ENCODE peak calls at places on chromosomes 2 and 18, in seven cellular contexts. One of them, this sample, is unnamed.

GRCh38 chr2:207073791-207074678 is 91.7 kb downstream of the KLF7 start:
- DNase-seq in AG09309: no peak
- DNase-seq in Calu3: no peak
- DNase-seq in IMR-90: peak; percentile 12
- DNase-seq in chondrocyte: no peak
- DNase-seq in nephron progenitor cell: no peak
- DNase-seq in astrocyte of the cerebellum: no peak
- DNase-seq in this sample: no peak

GRCh38 chr2:149787206-149787605 is 199.6 kb upstream of the MMADHC start:
- DNase-seq in astrocyte of the cerebellum: no peak
- DNase-seq in AG09309: no peak
- DNase-seq in IMR-90: no peak
- DNase-seq in Calu3: no peak
- DNase-seq in nephron progenitor cell: no peak
- DNase-seq in chondrocyte: no peak
- DNase-seq in this sample: no peak

GRCh38 chr2:47056875-47057731 is 98.0 kb downstream of the STPG4 start:
- DNase-seq in Calu3: no peak
- DNase-seq in AG09309: no peak
- DNase-seq in nephron progenitor cell: no peak
- DNase-seq in IMR-90: no peak
- DNase-seq in astrocyte of the cerebellum: no peak
- DNase-seq in chondrocyte: no peak
- DNase-seq in this sample: no peak

GRCh38 chr2:16154501-16155280 is 214.3 kb downstream of the MYCN start:
- DNase-seq in IMR-90: no peak
- DNase-seq in AG09309: no peak
- DNase-seq in nephron progenitor cell: no peak
- DNase-seq in Calu3: no peak
- DNase-seq in chondrocyte: no peak
- DNase-seq in astrocyte of the cerebellum: no peak
- DNase-seq in this sample: no peak

GRCh38 chr2:106704798-106705197 is 181.2 kb downstream of the ST6GAL2 start:
- DNase-seq in nephron progenitor cell: no peak
- DNase-seq in astrocyte of the cerebellum: no peak
- DNase-seq in IMR-90: no peak
- DNase-seq in Calu3: no peak
- DNase-seq in AG09309: no peak
- DNase-seq in chondrocyte: no peak
- DNase-seq in this sample: no peak

GRCh38 chr2:233801357-233802131 is 23.4 kb downstream of the MROH2A start:
- DNase-seq in chondrocyte: no peak
- DNase-seq in AG09309: no peak
- DNase-seq in Calu3: peak; percentile 45
- DNase-seq in IMR-90: peak; percentile 55
- DNase-seq in astrocyte of the cerebellum: no peak
- DNase-seq in nephron progenitor cell: no peak
- DNase-seq in this sample: no peak

GRCh38 chr2:44324971-44325426 is 36.3 kb downstream of the PREPL start:
- DNase-seq in IMR-90: peak; percentile 75
- DNase-seq in Calu3: no peak
- DNase-seq in chondrocyte: no peak
- DNase-seq in nephron progenitor cell: no peak
- DNase-seq in AG09309: peak; percentile 11
- DNase-seq in astrocyte of the cerebellum: peak; percentile 48
- DNase-seq in this sample: no peak

GRCh38 chr18:41532344-41533086 is 422.5 kb upstream of the PIK3C3 start:
- DNase-seq in Calu3: no peak
- DNase-seq in chondrocyte: no peak
- DNase-seq in AG09309: no peak
- DNase-seq in IMR-90: peak; percentile 1
- DNase-seq in nephron progenitor cell: no peak
- DNase-seq in astrocyte of the cerebellum: no peak
- DNase-seq in this sample: no peak

GRCh38 chr18:78737006-78737915 is 242.4 kb upstream of the SALL3 start:
- DNase-seq in Calu3: no peak
- DNase-seq in astrocyte of the cerebellum: no peak
- DNase-seq in chondrocyte: no peak
- DNase-seq in IMR-90: no peak
- DNase-seq in AG09309: no peak
- DNase-seq in nephron progenitor cell: no peak
- DNase-seq in this sample: no peak

GRCh38 chr2:224311226-224311625 is 90.7 kb downstream of the FAM124B start:
- DNase-seq in Calu3: no peak
- DNase-seq in astrocyte of the cerebellum: no peak
- DNase-seq in chondrocyte: no peak
- DNase-seq in AG09309: no peak
- DNase-seq in nephron progenitor cell: no peak
- DNase-seq in IMR-90: no peak
- DNase-seq in this sample: no peak

GRCh38 chr18:12304351-12305210 is 3.5 kb upstream of the TUBB6 start:
- DNase-seq in astrocyte of the cerebellum: no peak
- DNase-seq in AG09309: no peak
- DNase-seq in IMR-90: peak; percentile 82
- DNase-seq in nephron progenitor cell: no peak
- DNase-seq in Calu3: no peak
- DNase-seq in chondrocyte: no peak
- DNase-seq in this sample: no peak

GRCh38 chr18:49022311-49023280 is 71.8 kb upstream of the SMAD7 start:
- DNase-seq in nephron progenitor cell: no peak
- DNase-seq in astrocyte of the cerebellum: no peak
- DNase-seq in chondrocyte: peak; percentile 65
- DNase-seq in Calu3: no peak
- DNase-seq in AG09309: no peak
- DNase-seq in IMR-90: no peak
- DNase-seq in this sample: no peak

GRCh38 chr2:138787053-138787666 is 7.0 kb upstream of the NXPH2 start:
- DNase-seq in IMR-90: peak; percentile 37
- DNase-seq in Calu3: peak; percentile 34
- DNase-seq in chondrocyte: no peak
- DNase-seq in AG09309: peak; percentile 5
- DNase-seq in astrocyte of the cerebellum: peak; percentile 39
- DNase-seq in nephron progenitor cell: peak; percentile 11
- DNase-seq in this sample: peak; percentile 34

GRCh38 chr2:28378679-28379392 is 13.8 kb upstream of the FOSL2 start:
- DNase-seq in IMR-90: no peak
- DNase-seq in nephron progenitor cell: no peak
- DNase-seq in astrocyte of the cerebellum: no peak
- DNase-seq in chondrocyte: no peak
- DNase-seq in Calu3: no peak
- DNase-seq in AG09309: no peak
- DNase-seq in this sample: no peak

GRCh38 chr18:8835556-8835955 is 130.2 kb downstream of the MTCL1 start:
- DNase-seq in IMR-90: peak; percentile 41
- DNase-seq in AG09309: peak; percentile 69
- DNase-seq in astrocyte of the cerebellum: no peak
- DNase-seq in Calu3: no peak
- DNase-seq in chondrocyte: no peak
- DNase-seq in nephron progenitor cell: no peak
- DNase-seq in this sample: no peak

GRCh38 chr2:188701836-188702235 is 272.3 kb upstream of the COL3A1 start:
- DNase-seq in Calu3: no peak
- DNase-seq in AG09309: no peak
- DNase-seq in astrocyte of the cerebellum: no peak
- DNase-seq in chondrocyte: no peak
- DNase-seq in nephron progenitor cell: no peak
- DNase-seq in IMR-90: peak; percentile 85
- DNase-seq in this sample: no peak

GRCh38 chr2:2517399-2517798 is 186.3 kb upstream of the MYT1L start:
- DNase-seq in astrocyte of the cerebellum: no peak
- DNase-seq in AG09309: no peak
- DNase-seq in IMR-90: no peak
- DNase-seq in Calu3: no peak
- DNase-seq in nephron progenitor cell: no peak
- DNase-seq in chondrocyte: no peak
- DNase-seq in this sample: no peak

GRCh38 chr2:157830696-157831570 is 45.2 kb downstream of the ACVR1 start:
- DNase-seq in chondrocyte: no peak
- DNase-seq in Calu3: peak; percentile 45
- DNase-seq in AG09309: peak; percentile 73
- DNase-seq in IMR-90: peak; percentile 97
- DNase-seq in astrocyte of the cerebellum: peak; percentile 90
- DNase-seq in nephron progenitor cell: no peak
- DNase-seq in this sample: no peak

GRCh38 chr2:106624787-106625369 is 137.7 kb downstream of the CD8B2 start:
- DNase-seq in IMR-90: no peak
- DNase-seq in nephron progenitor cell: no peak
- DNase-seq in chondrocyte: no peak
- DNase-seq in astrocyte of the cerebellum: no peak
- DNase-seq in Calu3: no peak
- DNase-seq in AG09309: no peak
- DNase-seq in this sample: no peak

GRCh38 chr2:22893773-22894517 is 491.0 kb upstream of the KLHL29 start:
- DNase-seq in IMR-90: no peak
- DNase-seq in Calu3: no peak
- DNase-seq in AG09309: no peak
- DNase-seq in nephron progenitor cell: no peak
- DNase-seq in astrocyte of the cerebellum: no peak
- DNase-seq in chondrocyte: no peak
- DNase-seq in this sample: no peak

GRCh38 chr2:70526126-70526525 is 27.5 kb downstream of the TGFA start:
- DNase-seq in nephron progenitor cell: no peak
- DNase-seq in Calu3: no peak
- DNase-seq in IMR-90: no peak
- DNase-seq in astrocyte of the cerebellum: no peak
- DNase-seq in chondrocyte: no peak
- DNase-seq in AG09309: no peak
- DNase-seq in this sample: no peak

GRCh38 chr18:46035701-46036680 is 36.1 kb downstream of the PSTPIP2 start:
- DNase-seq in chondrocyte: no peak
- DNase-seq in Calu3: no peak
- DNase-seq in IMR-90: peak; percentile 72
- DNase-seq in AG09309: no peak
- DNase-seq in astrocyte of the cerebellum: peak; percentile 79
- DNase-seq in nephron progenitor cell: no peak
- DNase-seq in this sample: no peak

GRCh38 chr18:70228546-70228945 is 23.1 kb upstream of the RTTN start:
- DNase-seq in IMR-90: no peak
- DNase-seq in nephron progenitor cell: no peak
- DNase-seq in AG09309: no peak
- DNase-seq in chondrocyte: no peak
- DNase-seq in Calu3: no peak
- DNase-seq in astrocyte of the cerebellum: no peak
- DNase-seq in this sample: no peak

GRCh38 chr2:168731550-168732128 is 70.8 kb upstream of the NOSTRIN start:
- DNase-seq in IMR-90: no peak
- DNase-seq in AG09309: no peak
- DNase-seq in Calu3: no peak
- DNase-seq in astrocyte of the cerebellum: no peak
- DNase-seq in chondrocyte: no peak
- DNase-seq in nephron progenitor cell: no peak
- DNase-seq in this sample: no peak

GRCh38 chr2:31151501-31151900 is 13.3 kb upstream of the GALNT14 start:
- DNase-seq in nephron progenitor cell: no peak
- DNase-seq in Calu3: no peak
- DNase-seq in chondrocyte: no peak
- DNase-seq in IMR-90: no peak
- DNase-seq in astrocyte of the cerebellum: no peak
- DNase-seq in AG09309: no peak
- DNase-seq in this sample: no peak

GRCh38 chr18:3499498-3499897 is 49.5 kb downstream of the TGIF1 start:
- DNase-seq in astrocyte of the cerebellum: no peak
- DNase-seq in Calu3: no peak
- DNase-seq in nephron progenitor cell: peak; percentile 18
- DNase-seq in chondrocyte: no peak
- DNase-seq in IMR-90: no peak
- DNase-seq in AG09309: no peak
- DNase-seq in this sample: no peak

DNA sequence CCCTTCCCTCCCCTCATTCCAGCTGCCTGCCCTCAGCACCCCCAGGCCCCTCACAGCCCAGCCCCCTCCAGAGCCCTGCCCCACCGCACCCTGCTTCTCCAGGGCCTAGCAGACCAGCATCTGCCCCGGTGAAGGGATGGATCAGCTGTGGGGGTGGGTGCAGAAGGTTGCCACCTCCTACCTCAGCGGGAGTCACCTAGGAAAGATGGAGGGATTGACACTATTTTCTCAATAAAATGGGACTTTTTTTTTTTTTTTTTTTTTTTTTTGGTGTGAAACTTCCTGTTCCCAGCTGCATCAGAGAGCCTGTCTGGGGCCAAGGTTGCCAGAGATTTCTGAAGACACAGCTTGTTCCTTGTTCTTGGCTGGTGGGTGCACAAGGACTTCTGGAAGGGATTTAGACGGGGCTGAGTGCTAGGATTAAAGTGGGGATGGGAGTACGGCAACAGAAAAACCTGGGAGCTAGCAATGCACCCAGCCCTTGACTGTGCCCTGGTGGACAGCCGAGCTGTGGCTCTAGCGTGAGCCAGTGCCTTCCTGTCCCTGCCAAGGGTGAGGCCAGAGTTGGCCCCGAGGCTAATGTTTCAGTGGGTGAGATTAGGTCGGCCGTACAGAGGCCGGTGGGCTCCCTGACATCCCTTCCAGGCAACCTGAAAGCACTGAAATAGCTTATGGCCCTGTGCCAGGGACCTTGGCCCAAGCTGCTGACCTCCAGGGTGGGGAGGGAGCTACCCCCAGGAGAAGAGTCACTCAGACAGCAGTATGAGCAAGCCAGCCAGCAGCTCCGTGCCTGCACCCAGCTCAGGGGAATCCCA is 4.5 kb downstream of the B3GNT7 start:
- DNase-seq in IMR-90: no peak
- DNase-seq in astrocyte of the cerebellum: no peak
- DNase-seq in nephron progenitor cell: no peak
- DNase-seq in AG09309: no peak
- DNase-seq in Calu3: peak; percentile 41
- DNase-seq in chondrocyte: no peak
- DNase-seq in this sample: no peak
- TF ChIP-seq CTCF in IMR-90: no peak
- TF ChIP-seq CTCF in astrocyte of the cerebellum: no peak
- TF ChIP-seq CTCF in nephron progenitor cell: no peak
- TF ChIP-seq CTCF in AG09309: no peak
- TF ChIP-seq CTCF in Calu3: no peak
- TF ChIP-seq CTCF in chondrocyte: no peak
- TF ChIP-seq CTCF in this sample: no peak

GRCh38 chr2:128714861-128715312 is 396.2 kb upstream of the HS6ST1 start:
- DNase-seq in chondrocyte: no peak
- DNase-seq in AG09309: no peak
- DNase-seq in Calu3: no peak
- DNase-seq in nephron progenitor cell: no peak
- DNase-seq in astrocyte of the cerebellum: no peak
- DNase-seq in IMR-90: no peak
- DNase-seq in this sample: no peak
- TF ChIP-seq CTCF in chondrocyte: peak; percentile 18
- TF ChIP-seq CTCF in AG09309: no peak
- TF ChIP-seq CTCF in Calu3: no peak
- TF ChIP-seq CTCF in nephron progenitor cell: peak; percentile 9
- TF ChIP-seq CTCF in astrocyte of the cerebellum: no peak
- TF ChIP-seq CTCF in IMR-90: no peak
- TF ChIP-seq CTCF in this sample: no peak

GRCh38 chr2:203126971-203127370 is 111.8 kb upstream of the CYP20A1 start:
- DNase-seq in astrocyte of the cerebellum: no peak
- DNase-seq in AG09309: peak; percentile 45
- DNase-seq in nephron progenitor cell: no peak
- DNase-seq in chondrocyte: no peak
- DNase-seq in IMR-90: no peak
- DNase-seq in Calu3: no peak
- DNase-seq in this sample: no peak

GRCh38 chr2:203122317-203122998 is 107.8 kb downstream of the NBEAL1 start:
- DNase-seq in astrocyte of the cerebellum: no peak
- DNase-seq in AG09309: no peak
- DNase-seq in Calu3: no peak
- DNase-seq in IMR-90: peak; percentile 6
- DNase-seq in chondrocyte: no peak
- DNase-seq in nephron progenitor cell: no peak
- DNase-seq in this sample: no peak
- TF ChIP-seq CTCF in astrocyte of the cerebellum: no peak
- TF ChIP-seq CTCF in AG09309: peak; percentile 10
- TF ChIP-seq CTCF in Calu3: no peak
- TF ChIP-seq CTCF in IMR-90: no peak
- TF ChIP-seq CTCF in chondrocyte: peak; percentile 69
- TF ChIP-seq CTCF in nephron progenitor cell: no peak
- TF ChIP-seq CTCF in this sample: peak; percentile 58

GRCh38 chr2:111069722-111070121 is 51.0 kb upstream of the BCL2L11 start:
- DNase-seq in AG09309: no peak
- DNase-seq in nephron progenitor cell: no peak
- DNase-seq in astrocyte of the cerebellum: no peak
- DNase-seq in chondrocyte: no peak
- DNase-seq in Calu3: no peak
- DNase-seq in IMR-90: no peak
- DNase-seq in this sample: no peak
- TF ChIP-seq CTCF in AG09309: no peak
- TF ChIP-seq CTCF in nephron progenitor cell: no peak
- TF ChIP-seq CTCF in astrocyte of the cerebellum: no peak
- TF ChIP-seq CTCF in chondrocyte: no peak
- TF ChIP-seq CTCF in Calu3: no peak
- TF ChIP-seq CTCF in IMR-90: no peak
- TF ChIP-seq CTCF in this sample: peak; percentile 38

This sample was measured in neural crest cell.